ENCODE peak calls at places on chromosomes 13 and 19, in nine cellular contexts. One of them, this sample, is unnamed.

GRCh38 chr13:24348385-24348784 is 39.0 kb downstream of the C1QTNF9 start:
- DNase-seq in AG04449: no peak
- DNase-seq in cardiac fibroblast: no peak
- DNase-seq in H7: no peak
- DNase-seq in heart left ventricle: no peak
- DNase-seq in CD8-positive, alpha-beta T cell: no peak
- DNase-seq in spleen: no peak
- DNase-seq in stomach: no peak
- DNase-seq in fibroblast of lung: no peak
- DNase-seq in this sample: no peak

GRCh38 chr19:41546386-41546789 is 29.6 kb upstream of the CEACAM21 start:
- DNase-seq in AG04449: no peak
- DNase-seq in cardiac fibroblast: no peak
- DNase-seq in H7: no peak
- DNase-seq in heart left ventricle: no peak
- DNase-seq in CD8-positive, alpha-beta T cell: no peak
- DNase-seq in spleen: peak
- DNase-seq in stomach: no peak
- DNase-seq in fibroblast of lung: no peak
- DNase-seq in this sample: no peak

GRCh38 chr13:73138967-73139491 is 80.2 kb downstream of the KLF5 start:
- DNase-seq in AG04449: no peak
- DNase-seq in cardiac fibroblast: no peak
- DNase-seq in H7: no peak
- DNase-seq in heart left ventricle: no peak
- DNase-seq in CD8-positive, alpha-beta T cell: no peak
- DNase-seq in spleen: no peak
- DNase-seq in stomach: no peak
- DNase-seq in fibroblast of lung: peak
- DNase-seq in this sample: no peak

GRCh38 chr13:111791131-111791530 is 275.8 kb upstream of the SOX1 start:
- DNase-seq in AG04449: no peak
- DNase-seq in cardiac fibroblast: no peak
- DNase-seq in H7: no peak
- DNase-seq in heart left ventricle: no peak
- DNase-seq in CD8-positive, alpha-beta T cell: no peak
- DNase-seq in spleen: no peak
- DNase-seq in stomach: no peak
- DNase-seq in fibroblast of lung: no peak
- DNase-seq in this sample: no peak

GRCh38 chr13:87676254-87677042 is 5.3 kb downstream of the SLITRK5 start:
- DNase-seq in AG04449: no peak
- DNase-seq in cardiac fibroblast: no peak
- DNase-seq in H7: peak
- DNase-seq in heart left ventricle: no peak
- DNase-seq in CD8-positive, alpha-beta T cell: no peak
- DNase-seq in spleen: no peak
- DNase-seq in stomach: no peak
- DNase-seq in fibroblast of lung: no peak
- DNase-seq in this sample: no peak

GRCh38 chr19:37999309-38000213 is 92.6 kb downstream of the SIPA1L3 start:
- DNase-seq in AG04449: peak
- DNase-seq in cardiac fibroblast: peak
- DNase-seq in H7: no peak
- DNase-seq in heart left ventricle: peak
- DNase-seq in CD8-positive, alpha-beta T cell: no peak
- DNase-seq in spleen: no peak
- DNase-seq in stomach: no peak
- DNase-seq in fibroblast of lung: peak
- DNase-seq in this sample: peak

GRCh38 chr19:56333506-56333905 is 18.9 kb upstream of the ZSCAN5A start:
- DNase-seq in AG04449: no peak
- DNase-seq in cardiac fibroblast: peak
- DNase-seq in H7: peak
- DNase-seq in heart left ventricle: no peak
- DNase-seq in CD8-positive, alpha-beta T cell: no peak
- DNase-seq in spleen: no peak
- DNase-seq in stomach: peak
- DNase-seq in fibroblast of lung: peak
- DNase-seq in this sample: peak

GRCh38 chr13:62598708-62599107 is 1183.1 kb upstream of the PCDH20 start:
- DNase-seq in AG04449: no peak
- DNase-seq in cardiac fibroblast: no peak
- DNase-seq in H7: peak
- DNase-seq in heart left ventricle: no peak
- DNase-seq in CD8-positive, alpha-beta T cell: no peak
- DNase-seq in spleen: no peak
- DNase-seq in stomach: no peak
- DNase-seq in fibroblast of lung: no peak
- DNase-seq in this sample: no peak

GRCh38 chr13:101628900-101629299 is 176.4 kb downstream of the ITGBL1 start:
- DNase-seq in AG04449: no peak
- DNase-seq in cardiac fibroblast: no peak
- DNase-seq in H7: no peak
- DNase-seq in heart left ventricle: no peak
- DNase-seq in CD8-positive, alpha-beta T cell: no peak
- DNase-seq in spleen: no peak
- DNase-seq in stomach: no peak
- DNase-seq in fibroblast of lung: no peak
- DNase-seq in this sample: no peak

GRCh38 chr19:51131780-51132680 is 7.3 kb downstream of the SIGLEC9 start:
- DNase-seq in AG04449: no peak
- DNase-seq in cardiac fibroblast: peak
- DNase-seq in H7: no peak
- DNase-seq in heart left ventricle: no peak
- DNase-seq in CD8-positive, alpha-beta T cell: no peak
- DNase-seq in spleen: peak
- DNase-seq in stomach: peak
- DNase-seq in fibroblast of lung: no peak
- DNase-seq in this sample: no peak

GRCh38 chr19:17616686-17616960 is 61.2 kb downstream of the COLGALT1 start:
- DNase-seq in AG04449: no peak
- DNase-seq in cardiac fibroblast: no peak
- DNase-seq in H7: no peak
- DNase-seq in heart left ventricle: no peak
- DNase-seq in CD8-positive, alpha-beta T cell: no peak
- DNase-seq in spleen: no peak
- DNase-seq in stomach: no peak
- DNase-seq in fibroblast of lung: no peak
- DNase-seq in this sample: no peak

GRCh38 chr19:17618281-17618903 is 62.9 kb downstream of the COLGALT1 start:
- DNase-seq in AG04449: no peak
- DNase-seq in cardiac fibroblast: no peak
- DNase-seq in H7: no peak
- DNase-seq in heart left ventricle: no peak
- DNase-seq in CD8-positive, alpha-beta T cell: no peak
- DNase-seq in spleen: peak
- DNase-seq in stomach: no peak
- DNase-seq in fibroblast of lung: no peak
- DNase-seq in this sample: no peak

GRCh38 chr19:17617807-17618192 is 62.4 kb downstream of the COLGALT1 start:
- DNase-seq in AG04449: no peak
- DNase-seq in cardiac fibroblast: no peak
- DNase-seq in H7: no peak
- DNase-seq in heart left ventricle: no peak
- DNase-seq in CD8-positive, alpha-beta T cell: no peak
- DNase-seq in spleen: no peak
- DNase-seq in stomach: no peak
- DNase-seq in fibroblast of lung: no peak
- DNase-seq in this sample: no peak

GRCh38 chr19:17615889-17616685 is 60.6 kb downstream of the COLGALT1 start:
- DNase-seq in AG04449: no peak
- DNase-seq in cardiac fibroblast: no peak
- DNase-seq in H7: no peak
- DNase-seq in heart left ventricle: no peak
- DNase-seq in CD8-positive, alpha-beta T cell: no peak
- DNase-seq in spleen: no peak
- DNase-seq in stomach: no peak
- DNase-seq in fibroblast of lung: no peak
- DNase-seq in this sample: no peak

GRCh38 chr19:17616961-17617806 is 61.7 kb downstream of the COLGALT1 start:
- DNase-seq in AG04449: no peak
- DNase-seq in cardiac fibroblast: peak
- DNase-seq in H7: peak
- DNase-seq in heart left ventricle: no peak
- DNase-seq in CD8-positive, alpha-beta T cell: no peak
- DNase-seq in spleen: no peak
- DNase-seq in stomach: no peak
- DNase-seq in fibroblast of lung: no peak
- DNase-seq in this sample: no peak
- H3K4me3 ChIP-seq in AG04449: no peak
- H3K4me3 ChIP-seq in cardiac fibroblast: no peak
- H3K4me3 ChIP-seq in H7: peak
- H3K4me3 ChIP-seq in heart left ventricle: peak
- H3K4me3 ChIP-seq in CD8-positive, alpha-beta T cell: no peak
- H3K4me3 ChIP-seq in spleen: peak
- H3K4me3 ChIP-seq in stomach: no peak
- H3K4me3 ChIP-seq in fibroblast of lung: no peak
- H3K4me3 ChIP-seq in this sample: peak

GRCh38 chr19:47130120-47130588 is 481 bp upstream of the SAE1 start:
- DNase-seq in AG04449: no peak
- DNase-seq in cardiac fibroblast: no peak
- DNase-seq in H7: no peak
- DNase-seq in heart left ventricle: no peak
- DNase-seq in CD8-positive, alpha-beta T cell: no peak
- DNase-seq in spleen: no peak
- DNase-seq in stomach: no peak
- DNase-seq in fibroblast of lung: peak
- DNase-seq in this sample: no peak

GRCh38 chr19:47130589-47131168 is at the start of gene SAE1:
- DNase-seq in AG04449: peak
- DNase-seq in cardiac fibroblast: peak
- DNase-seq in H7: peak
- DNase-seq in heart left ventricle: peak
- DNase-seq in CD8-positive, alpha-beta T cell: peak
- DNase-seq in spleen: peak
- DNase-seq in stomach: peak
- DNase-seq in fibroblast of lung: peak
- DNase-seq in this sample: peak

GRCh38 chr19:47134533-47134932 is 3.9 kb downstream of the SAE1 start:
- DNase-seq in AG04449: no peak
- DNase-seq in cardiac fibroblast: no peak
- DNase-seq in H7: no peak
- DNase-seq in heart left ventricle: no peak
- DNase-seq in CD8-positive, alpha-beta T cell: no peak
- DNase-seq in spleen: no peak
- DNase-seq in stomach: no peak
- DNase-seq in fibroblast of lung: no peak
- DNase-seq in this sample: no peak

GRCh38 chr19:47133021-47133471 is 2.4 kb downstream of the SAE1 start:
- DNase-seq in AG04449: no peak
- DNase-seq in cardiac fibroblast: no peak
- DNase-seq in H7: no peak
- DNase-seq in heart left ventricle: no peak
- DNase-seq in CD8-positive, alpha-beta T cell: no peak
- DNase-seq in spleen: no peak
- DNase-seq in stomach: no peak
- DNase-seq in fibroblast of lung: no peak
- DNase-seq in this sample: no peak

DNA sequence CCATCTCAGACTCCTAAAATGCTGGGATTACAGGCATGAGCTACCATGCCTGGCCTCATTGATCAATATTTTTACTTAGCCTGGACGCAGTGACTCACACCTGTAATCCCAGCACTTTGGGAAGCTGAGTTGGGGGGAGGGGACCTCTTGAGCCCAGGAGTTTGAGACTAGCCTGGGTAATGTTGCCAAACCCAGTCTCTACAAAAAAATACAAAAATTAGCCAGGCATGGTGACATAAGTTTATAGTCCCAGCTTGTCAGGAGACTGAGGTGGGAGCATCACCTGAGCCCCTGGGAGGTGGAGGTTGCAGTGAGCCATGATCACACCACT is 1.9 kb downstream of the SAE1 start:
- DNase-seq in AG04449: no peak
- DNase-seq in cardiac fibroblast: no peak
- DNase-seq in H7: no peak
- DNase-seq in heart left ventricle: no peak
- DNase-seq in CD8-positive, alpha-beta T cell: no peak
- DNase-seq in spleen: no peak
- DNase-seq in stomach: no peak
- DNase-seq in fibroblast of lung: no peak
- DNase-seq in this sample: no peak
- H3K4me3 ChIP-seq in AG04449: no peak
- H3K4me3 ChIP-seq in cardiac fibroblast: no peak
- H3K4me3 ChIP-seq in H7: no peak
- H3K4me3 ChIP-seq in heart left ventricle: no peak
- H3K4me3 ChIP-seq in CD8-positive, alpha-beta T cell: no peak
- H3K4me3 ChIP-seq in spleen: no peak
- H3K4me3 ChIP-seq in stomach: no peak
- H3K4me3 ChIP-seq in fibroblast of lung: peak
- H3K4me3 ChIP-seq in this sample: no peak

DNA sequence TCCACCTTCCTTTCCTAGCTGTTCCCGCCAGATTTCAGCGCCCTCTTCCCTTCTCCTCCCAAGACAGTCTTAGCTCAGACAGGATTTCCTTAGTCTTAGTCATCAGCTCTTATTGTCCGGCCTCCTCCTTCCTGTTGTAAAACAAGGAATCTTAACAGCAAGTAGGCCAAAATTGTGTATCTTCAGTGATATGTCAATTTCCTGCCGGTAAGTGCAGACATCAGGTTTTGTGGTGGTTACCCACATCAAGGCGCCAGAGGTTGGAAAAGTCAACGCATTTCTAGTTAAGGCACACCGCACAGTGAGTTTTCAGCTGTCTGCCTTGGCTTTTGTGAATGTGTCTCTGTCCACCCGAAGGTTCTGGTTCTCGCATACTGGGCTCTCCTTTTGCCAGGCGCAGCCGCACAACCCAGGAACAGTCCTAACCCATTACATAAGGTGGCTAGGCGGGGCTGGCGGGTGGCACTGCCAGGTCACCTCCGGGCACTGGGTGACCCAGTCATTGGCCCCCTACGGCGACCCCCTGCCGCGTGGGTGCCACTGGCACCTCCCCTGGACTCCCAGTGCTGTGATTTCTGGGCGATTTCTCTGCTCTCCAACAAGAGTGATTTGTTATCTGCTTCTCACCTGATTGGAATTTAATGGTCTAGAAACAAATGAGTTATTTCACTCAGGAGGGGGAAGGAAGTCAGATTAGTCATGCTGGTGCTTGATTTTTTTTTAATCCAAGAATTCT is 12.9 kb downstream of the COL4A2 start:
- DNase-seq in AG04449: no peak
- DNase-seq in cardiac fibroblast: peak
- DNase-seq in H7: peak
- DNase-seq in heart left ventricle: no peak
- DNase-seq in CD8-positive, alpha-beta T cell: no peak
- DNase-seq in spleen: no peak
- DNase-seq in stomach: no peak
- DNase-seq in fibroblast of lung: peak
- DNase-seq in this sample: no peak
- H3K4me3 ChIP-seq in AG04449: no peak
- H3K4me3 ChIP-seq in cardiac fibroblast: peak
- H3K4me3 ChIP-seq in H7: no peak
- H3K4me3 ChIP-seq in heart left ventricle: peak
- H3K4me3 ChIP-seq in CD8-positive, alpha-beta T cell: no peak
- H3K4me3 ChIP-seq in spleen: no peak
- H3K4me3 ChIP-seq in stomach: no peak
- H3K4me3 ChIP-seq in fibroblast of lung: no peak
- H3K4me3 ChIP-seq in this sample: no peak

GRCh38 chr13:30364876-30365275 is 57.4 kb upstream of the UBE2L5 start:
- DNase-seq in AG04449: no peak
- DNase-seq in cardiac fibroblast: peak
- DNase-seq in H7: no peak
- DNase-seq in heart left ventricle: no peak
- DNase-seq in CD8-positive, alpha-beta T cell: no peak
- DNase-seq in spleen: no peak
- DNase-seq in stomach: no peak
- DNase-seq in fibroblast of lung: peak
- DNase-seq in this sample: no peak
- H3K4me3 ChIP-seq in AG04449: no peak
- H3K4me3 ChIP-seq in cardiac fibroblast: no peak
- H3K4me3 ChIP-seq in H7: no peak
- H3K4me3 ChIP-seq in heart left ventricle: peak
- H3K4me3 ChIP-seq in CD8-positive, alpha-beta T cell: no peak
- H3K4me3 ChIP-seq in spleen: no peak
- H3K4me3 ChIP-seq in stomach: no peak
- H3K4me3 ChIP-seq in fibroblast of lung: no peak
- H3K4me3 ChIP-seq in this sample: no peak

This sample was measured in skeletal muscle cell.